ENCODE peak calls at places on chromosomes 11 and 22, in seven cellular contexts. H is Calu3; O is caudate nucleus; I is stimulated activated CD8-positive, alpha-beta memory T cell treated with anti-CD3 and anti-CD28 coated beads, Interleukin-15, amount 100 ng/mL, for 24 hours; A is activated T-helper 1 cell treated with Interleukin-2 at 50 U/mL for 16 hours; F is fibroblast of pulmonary artery; K is left cardiac atrium. J is an unnamed sample.

GRCh38 chr11:119782673-119783072 is 53.7 kb upstream of the NECTIN1 start:
- DNase-seq in H (no peak), O (no peak), A (no peak), K (no peak), I (no peak), F (peak), J (no peak)

GRCh38 chr11:94129505-94130335 is 1.1 kb downstream of the PANX1 start:
- DNase-seq in F (peak), H (peak), I (no peak), O (no peak), A (no peak), K (no peak), J (peak)

GRCh38 chr22:46561435-46561905 is 24.1 kb upstream of the CELSR1 start:
- DNase-seq in O (peak), A (no peak), F (no peak), K (no peak), I (no peak), H (no peak), J (peak)

GRCh38 chr22:42343136-42343484 is 72.7 kb upstream of the TCF20 start:
- DNase-seq in A (no peak), F (no peak), K (no peak), I (no peak), H (no peak), O (no peak), J (no peak)

GRCh38 chr22:38870312-38870741 is 1.7 kb downstream of the CBX6 start:
- DNase-seq in I (peak), K (peak), H (peak), A (peak), O (peak), F (peak), J (peak)

GRCh38 chr11:47524200-47524874 is 28.6 kb downstream of the CELF1 start:
- DNase-seq in H (no peak), A (no peak), F (no peak), K (no peak), O (no peak), I (no peak), J (no peak)

GRCh38 chr22:37043828-37044538 is 7.6 kb upstream of the KCTD17 start:
- DNase-seq in A (no peak), I (no peak), K (peak), O (no peak), F (peak), H (peak), J (peak)

GRCh38 chr11:36540998-36541397 is 26.8 kb upstream of the RAG1 start:
- DNase-seq in F (peak), A (no peak), O (no peak), I (no peak), K (no peak), H (peak), J (peak)

GRCh38 chr11:1473011-1473628 is 13.5 kb downstream of the MOB2 start:
- DNase-seq in A (no peak), F (no peak), O (no peak), H (no peak), K (peak), I (no peak), J (no peak)

GRCh38 chr11:76803023-76803422 is 19.9 kb downstream of the TSKU start:
- DNase-seq in F (peak), I (no peak), K (no peak), H (no peak), A (no peak), O (no peak), J (no peak)

GRCh38 chr22:50630376-50630775 is 2.4 kb upstream of the ARSA start:
- DNase-seq in K (no peak), O (no peak), H (no peak), F (no peak), I (no peak), A (no peak), J (no peak)

GRCh38 chr11:107757661-107758060 is 45.8 kb upstream of the SLN start:
- DNase-seq in O (no peak), I (no peak), F (no peak), A (no peak), H (no peak), K (no peak), J (peak)

GRCh38 chr11:60880635-60881282 is 13.4 kb downstream of the ZP1 start:
- DNase-seq in O (no peak), I (no peak), K (no peak), F (no peak), A (no peak), H (no peak), J (no peak)

GRCh38 chr22:36824655-36825054 is 7.8 kb upstream of the PVALB start:
- DNase-seq in O (no peak), F (no peak), K (no peak), A (no peak), I (no peak), H (no peak), J (no peak)

GRCh38 chr11:69977951-69978350 is 100.2 kb upstream of the ANO1 start:
- DNase-seq in O (no peak), K (no peak), A (no peak), H (no peak), F (no peak), I (no peak), J (no peak)

GRCh38 chr11:33530824-33531223 is 169.8 kb downstream of the C11orf91 start:
- DNase-seq in F (peak), H (no peak), I (no peak), K (no peak), A (no peak), O (no peak), J (peak)

GRCh38 chr11:707817-708420 is 1.9 kb downstream of the EPS8L2 start:
- DNase-seq in A (no peak), I (no peak), K (no peak), F (no peak), O (no peak), H (peak), J (peak)

GRCh38 chr22:49853981-49854791 is 542 bp downstream of the ZBED4 start:
- DNase-seq in F (peak), A (no peak), H (peak), O (peak), I (no peak), K (peak), J (peak)

GRCh38 chr11:33375688-33376311 is 118.6 kb downstream of the HIPK3 start:
- DNase-seq in K (no peak), H (peak), A (no peak), F (peak), O (peak), I (no peak), J (peak)

GRCh38 chr11:69442807-69443137 is 38.7 kb upstream of the LINC01488 start:
- DNase-seq in H (peak), K (peak), I (no peak), O (no peak), F (no peak), A (no peak), J (peak)

GRCh38 chr11:1209371-1210057 is 13.4 kb upstream of the MUC5B start:
- DNase-seq in F (no peak), O (no peak), A (no peak), K (peak), I (no peak), H (no peak), J (no peak)

GRCh38 chr22:30602049-30602448 is 4.9 kb upstream of the TCN2 start:
- DNase-seq in F (peak), K (no peak), O (no peak), H (peak), I (no peak), A (no peak), J (peak)

GRCh38 chr11:128776434-128777284 is 82.8 kb downstream of the FLI1 start:
- DNase-seq in K (peak), H (peak), I (no peak), F (peak), A (no peak), O (peak), J (peak)

GRCh38 chr11:120128392-120129172 is 9.3 kb downstream of the TRIM29 start:
- DNase-seq in A (no peak), I (no peak), K (no peak), H (peak), F (peak), O (no peak), J (peak)

GRCh38 chr11:6217722-6218121 is 12.4 kb downstream of the C11orf42 start:
- DNase-seq in I (no peak), F (no peak), H (no peak), A (no peak), O (no peak), K (no peak), J (no peak)

GRCh38 chr11:74022541-74022940 is 13.7 kb upstream of the UCP3 start:
- DNase-seq in I (no peak), H (no peak), K (no peak), O (no peak), F (no peak), A (no peak), J (no peak)

GRCh38 chr22:42939941-42940653 is 74.9 kb downstream of the PACSIN2 start:
- DNase-seq in I (no peak), O (no peak), H (peak), A (no peak), F (peak), K (no peak), J (peak)

GRCh38 chr11:79092791-79093313 is 348.0 kb downstream of the TENM4 start:
- DNase-seq in A (no peak), F (peak), O (no peak), K (no peak), I (no peak), H (peak), J (peak)

GRCh38 chr11:42555197-42555596 is 756.6 kb upstream of the API5 start:
- DNase-seq in O (no peak), K (no peak), A (no peak), I (no peak), F (no peak), H (no peak), J (no peak)

GRCh38 chr11:125429174-125429707 is 66.8 kb downstream of the FEZ1 start:
- DNase-seq in I (no peak), F (peak), O (peak), K (peak), A (no peak), H (peak), J (peak)

GRCh38 chr22:23790819-23791736 is 4.3 kb downstream of the SMARCB1 start:
- DNase-seq in A (no peak), K (peak), O (no peak), H (no peak), F (peak), I (no peak), J (no peak)

GRCh38 chr11:15819679-15820286 is 536.6 kb downstream of the SOX6 start:
- DNase-seq in K (peak), O (peak), F (peak), I (no peak), A (no peak), H (peak), J (peak)

GRCh38 chr11:124612045-124612444 is 817 bp downstream of the PANX3 start:
- DNase-seq in A (no peak), K (no peak), H (no peak), F (no peak), O (no peak), I (no peak), J (no peak)

GRCh38 chr22:43262990-43263644 is 76.2 kb upstream of the TTLL12 start:
- DNase-seq in K (peak), I (peak), F (peak), H (peak), A (peak), O (no peak), J (no peak)

GRCh38 chr11:6390718-6391547 is 659 bp downstream of the SMPD1 start:
- DNase-seq in O (no peak), F (no peak), A (no peak), H (no peak), I (no peak), K (no peak), J (no peak)

GRCh38 chr11:57597461-57597892 is at the start of gene SERPING1:
- DNase-seq in A (no peak), H (peak), I (no peak), F (peak), O (peak), K (peak), J (no peak)

GRCh38 chr11:64728757-64729365 is 5.9 kb upstream of the NRXN2 start:
- DNase-seq in O (no peak), K (no peak), H (no peak), I (no peak), A (no peak), F (no peak), J (no peak)